ENCODE peak calls at places on chromosomes 4 and X, in seven cellular contexts. D, N, F, U, C, Z and X are unnamed samples.

GRCh38 chr4:7763788-7764187 is 175.9 kb downstream of the AFAP1 start:
- DNase-seq in N (no peak), F (no peak), Z (no peak), D (no peak), U (peak; percentile 11), C (no peak), X (no peak)

GRCh38 chr4:71473541-71474240 is 134.9 kb downstream of the SLC4A4 start:
- DNase-seq in Z (no peak), N (no peak), F (no peak), U (no peak), C (no peak), D (no peak), X (no peak)

GRCh38 chr4:124526760-124527159 is 185.8 kb downstream of the ANKRD50 start:
- DNase-seq in U (no peak), D (no peak), N (no peak), C (no peak), F (no peak), Z (no peak), X (no peak)

GRCh38 chr4:23887989-23888388 is 1.9 kb downstream of the PPARGC1A start:
- DNase-seq in F (no peak), D (no peak), Z (peak; percentile 72), C (no peak), N (no peak), U (no peak), X (no peak)

GRCh38 chrX:130975947-130976346 is 72.9 kb upstream of the ENOX2 start:
- DNase-seq in U (peak; percentile 57), D (no peak), N (no peak), F (no peak), Z (no peak), C (peak; percentile 69), X (no peak)

GRCh38 chrX:103782640-103783039 is 6.0 kb downstream of the PLP1 start:
- DNase-seq in C (no peak), N (no peak), D (no peak), F (no peak), U (no peak), Z (no peak), X (no peak)

GRCh38 chr4:7005571-7005970 is 37.6 kb upstream of the TADA2B start:
- DNase-seq in F (no peak), D (no peak), N (no peak), C (no peak), U (no peak), Z (no peak), X (no peak)

GRCh38 chrX:75547783-75548182 is 24.9 kb upstream of the ZDHHC15 start:
- DNase-seq in N (peak; percentile 86), Z (no peak), C (no peak), F (peak; percentile 35), D (peak; percentile 57), U (no peak), X (peak; percentile 40)

GRCh38 chr4:7516773-7517144 is 82.0 kb upstream of the PSAPL1 start:
- DNase-seq in F (no peak), U (no peak), D (no peak), C (no peak), Z (no peak), N (no peak), X (no peak)

GRCh38 chr4:17027495-17027894 is 129.1 kb upstream of the LDB2 start:
- DNase-seq in F (no peak), Z (peak; percentile 70), C (no peak), D (no peak), N (no peak), U (peak; percentile 26), X (no peak)

GRCh38 chr4:47213971-47214370 is 182.6 kb downstream of the GABRB1 start:
- DNase-seq in C (no peak), U (no peak), N (no peak), F (no peak), D (no peak), Z (no peak), X (no peak)

GRCh38 chr4:79651516-79651915 is 243.5 kb upstream of the GK2 start:
- DNase-seq in D (no peak), N (no peak), F (no peak), Z (no peak), U (no peak), C (no peak), X (no peak)

GRCh38 chrX:4243759-4244158 is 530.3 kb upstream of the PRKX start:
- DNase-seq in Z (no peak), C (no peak), U (no peak), N (no peak), D (no peak), F (no peak), X (no peak)

GRCh38 chr4:56772134-56772533 is 49.4 kb downstream of the SPINK2 start:
- DNase-seq in Z (no peak), F (no peak), U (no peak), D (no peak), C (no peak), N (no peak), X (no peak)

GRCh38 chr4:138678985-138679746 is 336.4 kb upstream of the NOCT start:
- DNase-seq in U (no peak), F (no peak), N (no peak), D (no peak), C (no peak), Z (no peak), X (no peak)

GRCh38 chrX:2450681-2451080 is 50.1 kb downstream of the DHRSX start:
- DNase-seq in U (no peak), F (no peak), D (no peak), C (no peak), N (no peak), Z (no peak), X (no peak)

GRCh38 chrX:66013195-66013816 is 26.6 kb downstream of the VSIG4 start:
- DNase-seq in U (no peak), F (no peak), D (no peak), Z (no peak), N (no peak), C (no peak), X (no peak)

GRCh38 chrX:23884427-23885024 is 23.2 kb downstream of the APOO start:
- DNase-seq in C (peak; percentile 84), U (peak; percentile 79), D (no peak), N (no peak), F (no peak), Z (no peak), X (no peak)

GRCh38 chrX:16125520-16126149 is 2.3 kb downstream of the GRPR start:
- DNase-seq in U (no peak), F (no peak), C (no peak), N (no peak), D (no peak), Z (no peak), X (no peak)

GRCh38 chrX:40394302-40394701 is 186.5 kb upstream of the ATP6AP2 start:
- DNase-seq in F (no peak), D (no peak), Z (no peak), N (no peak), C (no peak), U (no peak), X (no peak)

GRCh38 chr4:38529189-38530115 is 134.5 kb upstream of the KLF3 start:
- DNase-seq in C (peak; percentile 95), U (no peak), Z (no peak), N (no peak), D (peak; percentile 81), F (no peak), X (no peak)

GRCh38 chrX:9357500-9358139 is 107.2 kb upstream of the TBL1X start:
- DNase-seq in Z (no peak), C (peak; percentile 67), D (no peak), N (no peak), U (no peak), F (no peak), X (no peak)

DNA sequence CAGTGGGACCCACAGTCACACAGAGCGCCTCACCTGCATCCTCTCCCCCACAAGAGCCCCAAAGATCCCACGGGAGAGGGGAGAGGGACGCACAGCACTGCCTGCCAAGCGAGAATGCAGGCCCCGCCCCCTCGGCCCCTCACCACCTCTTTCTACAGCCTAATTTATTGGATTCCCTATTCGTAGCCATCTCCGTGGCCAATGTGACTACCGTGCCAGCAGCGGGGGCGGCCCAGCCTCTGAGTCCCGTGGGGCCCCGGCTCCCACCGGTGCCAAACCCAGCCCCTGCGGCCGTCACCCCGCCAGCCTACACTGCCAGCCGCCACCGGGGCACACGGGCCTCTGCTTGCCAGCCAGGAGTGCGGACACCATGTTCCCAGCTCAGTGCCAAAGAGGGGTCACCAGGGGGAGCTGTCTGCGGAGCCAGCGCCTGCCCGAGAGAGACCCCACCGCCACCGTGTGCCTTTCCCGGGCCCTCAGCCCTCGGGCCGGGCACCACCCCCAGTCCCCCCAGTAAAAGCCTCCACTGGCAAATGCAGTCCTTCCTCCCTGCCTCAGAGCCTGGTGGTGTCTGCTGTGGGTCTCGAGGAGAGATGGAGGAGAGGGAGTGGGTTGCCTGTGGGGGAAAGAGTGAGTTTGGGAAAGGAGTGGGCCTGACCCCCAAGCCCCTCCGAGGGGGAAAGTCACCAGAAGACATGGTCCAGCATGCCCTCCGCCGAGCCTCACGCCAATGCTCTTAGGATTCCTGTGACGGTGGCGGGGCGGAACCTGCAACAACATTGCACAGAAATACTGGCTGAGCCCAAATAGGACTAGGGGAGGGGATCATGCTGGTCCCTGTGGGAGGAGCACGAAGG is 19.6 kb upstream of the PLXNB3 start:
- DNase-seq in N (peak; percentile 76), C (peak; percentile 28), F (no peak), Z (no peak), D (no peak), U (peak; percentile 40), X (no peak)
- TF ChIP-seq EP300 in N (no peak), C (no peak), F (no peak), Z (no peak), D (no peak), U (no peak), X (no peak)

GRCh38 chrX:55717521-55718497 is at the start of gene RRAGB:
- DNase-seq in U (peak; percentile 96), N (peak; percentile 97), D (peak; percentile 92), C (peak; percentile 92), F (peak; percentile 92), Z (peak; percentile 97), X (peak; percentile 90)
- TF ChIP-seq POLR2A in U (peak; percentile 68), N (no peak), D (no peak), C (peak; percentile 66), F (peak; percentile 40), Z (no peak), X (peak; percentile 43)

DNA sequence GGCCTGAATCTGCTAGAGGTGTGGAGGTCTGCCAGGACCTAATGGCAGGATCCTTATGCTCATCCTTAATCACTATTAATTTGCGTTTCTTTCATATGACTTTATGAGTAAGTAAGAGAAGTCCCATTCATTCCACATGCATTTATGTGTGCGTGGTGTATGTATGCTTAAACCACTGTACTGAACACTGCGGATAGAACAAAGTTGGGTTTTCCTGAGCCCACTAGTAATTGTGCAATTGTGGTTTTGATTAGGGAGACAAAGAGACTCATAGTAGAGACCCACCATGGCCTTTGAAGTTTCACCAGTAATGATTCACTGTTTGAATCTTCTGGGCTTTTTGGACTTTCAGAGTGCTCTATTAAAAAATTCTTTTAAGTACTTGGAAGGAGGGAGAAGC is 498.5 kb upstream of the DIPK2B start:
- DNase-seq in C (no peak), Z (no peak), N (no peak), D (no peak), U (no peak), F (no peak), X (no peak)
- TF ChIP-seq EP300 in C (no peak), Z (no peak), N (no peak), D (no peak), U (no peak), F (no peak), X (no peak)

GRCh38 chrX:122783918-122784317 is 400.2 kb upstream of the GRIA3 start:
- DNase-seq in F (no peak), U (no peak), D (no peak), C (no peak), Z (no peak), N (no peak), X (no peak)
- TF ChIP-seq POLR2A in F (no peak), U (no peak), D (no peak), C (no peak), Z (no peak), N (no peak), X (no peak)

GRCh38 chrX:88416965-88417364 is 330.1 kb upstream of the CPXCR1 start:
- DNase-seq in C (no peak), D (no peak), F (no peak), N (no peak), Z (no peak), U (no peak), X (no peak)
- TF ChIP-seq EP300 in C (no peak), D (no peak), F (no peak), N (no peak), Z (no peak), U (no peak), X (no peak)